ENCODE peak calls at places on chromosomes 13 and 19, in six cellular contexts. P, W, D, G, M and T are unnamed samples. For H3K27me3, the result is how much of the 10 kb centered on the place peaks cover.

GRCh38 chr19:51760811-51761356 is at the start of gene FPR2:
- DNase-seq in P (no peak), W (no peak), D (no peak), G (no peak), M (no peak), T (no peak)

GRCh38 chr19:17021793-17022590 is 4.6 kb downstream of the CPAMD8 start:
- DNase-seq in P (no peak), W (peak), D (no peak), G (no peak), M (no peak), T (no peak)

GRCh38 chr13:112984954-112985802 is 16.2 kb downstream of the MCF2L start:
- DNase-seq in P (no peak), W (no peak), D (peak), G (no peak), M (no peak), T (peak)

GRCh38 chr13:99196466-99197256 is 4.0 kb upstream of the UBAC2 start:
- DNase-seq in P (no peak), W (no peak), D (peak), G (no peak), M (no peak), T (no peak)

GRCh38 chr13:73146705-73147104 is 87.9 kb downstream of the KLF5 start:
- DNase-seq in P (no peak), W (no peak), D (no peak), G (no peak), M (no peak), T (no peak)

GRCh38 chr19:51372649-51373504 is at the start of gene NKG7:
- DNase-seq in P (no peak), W (no peak), D (no peak), G (no peak), M (no peak), T (no peak)

GRCh38 chr19:13781547-13781946 is 7.3 kb downstream of the C19orf53 start:
- DNase-seq in P (peak), W (peak), D (peak), G (peak), M (peak), T (no peak)

GRCh38 chr13:25380082-25380481 is 8.3 kb downstream of the ATP8A2 start:
- DNase-seq in P (no peak), W (no peak), D (no peak), G (no peak), M (no peak), T (no peak)

GRCh38 chr13:34469212-34469983 is 472.7 kb upstream of the NBEA start:
- DNase-seq in P (peak), W (no peak), D (no peak), G (no peak), M (no peak), T (no peak)

GRCh38 chr19:47284324-47284899 is 9.7 kb downstream of the INAFM1 start:
- DNase-seq in P (peak), W (no peak), D (peak), G (peak), M (peak), T (no peak)

GRCh38 chr19:34173145-34173956 is 1.0 kb downstream of the LSM14A start:
- DNase-seq in P (peak), W (no peak), D (peak), G (peak), M (peak), T (no peak)

GRCh38 chr19:49430172-49430677 is 5.0 kb downstream of the GFY start:
- DNase-seq in P (no peak), W (no peak), D (no peak), G (no peak), M (no peak), T (peak)

GRCh38 chr19:47485210-47485609 is 1.2 kb upstream of the KPTN start:
- DNase-seq in P (no peak), W (no peak), D (no peak), G (no peak), M (no peak), T (no peak)

GRCh38 chr13:111371211-111371610 is 50.8 kb downstream of the TEX29 start:
- DNase-seq in P (peak), W (no peak), D (no peak), G (no peak), M (no peak), T (no peak)

GRCh38 chr13:111371720-111372119 is 51.3 kb downstream of the TEX29 start:
- DNase-seq in P (no peak), W (no peak), D (no peak), G (no peak), M (no peak), T (no peak)

GRCh38 chr13:111372651-111373425 is 52.4 kb downstream of the TEX29 start:
- DNase-seq in P (no peak), W (no peak), D (no peak), G (no peak), M (no peak), T (no peak)

GRCh38 chr13:111370147-111370546 is 49.7 kb downstream of the TEX29 start:
- DNase-seq in P (no peak), W (no peak), D (no peak), G (no peak), M (no peak), T (no peak)

GRCh38 chr13:111370570-111371150 is 50.2 kb downstream of the TEX29 start:
- DNase-seq in P (no peak), W (no peak), D (no peak), G (no peak), M (no peak), T (no peak)
- H3K27me3 ChIP-seq in P (under half), W (under half), D (under half), G (under half), M (under half), T (under half)

GRCh38 chr19:4780860-4781259 is 10.7 kb upstream of the FEM1A start:
- DNase-seq in P (no peak), W (no peak), D (no peak), G (no peak), M (no peak), T (no peak)
- H3K27me3 ChIP-seq in P (under half), W (under half), D (under half), G (under half), M (under half), T (under half)

GRCh38 chr13:111114362-111115050 is 604 bp upstream of the ARHGEF7 start:
- DNase-seq in P (peak), W (peak), D (no peak), G (peak), M (peak), T (no peak)

GRCh38 chr13:111115051-111115840 is at the start of gene ARHGEF7:
- DNase-seq in P (no peak), W (no peak), D (no peak), G (no peak), M (peak), T (no peak)

GRCh38 chr13:111110054-111110453 is 5.1 kb upstream of the ARHGEF7 start:
- DNase-seq in P (no peak), W (no peak), D (no peak), G (no peak), M (no peak), T (no peak)

GRCh38 chr13:111111376-111111937 is 3.7 kb upstream of the ARHGEF7 start:
- DNase-seq in P (no peak), W (no peak), D (no peak), G (no peak), M (no peak), T (no peak)

GRCh38 chr13:111112196-111112595 is 2.9 kb upstream of the ARHGEF7 start:
- DNase-seq in P (no peak), W (no peak), D (no peak), G (no peak), M (no peak), T (no peak)
- H3K27me3 ChIP-seq in P (under half), W (under half), D (under half), G (under half), M (under half), T (half or more)

GRCh38 chr19:7734220-7735203 is 2.6 kb upstream of the CLEC4G start:
- DNase-seq in P (peak), W (no peak), D (no peak), G (no peak), M (no peak), T (no peak)
- H3K27me3 ChIP-seq in P (under half), W (under half), D (under half), G (under half), M (under half), T (under half)

GRCh38 chr13:29959086-29959485 is 108.7 kb upstream of the UBL3 start:
- DNase-seq in P (no peak), W (no peak), D (no peak), G (no peak), M (no peak), T (no peak)

GRCh38 chr13:29958476-29958875 is 108.1 kb upstream of the UBL3 start:
- DNase-seq in P (no peak), W (no peak), D (no peak), G (no peak), M (no peak), T (no peak)

GRCh38 chr13:29954082-29955043 is 103.9 kb upstream of the UBL3 start:
- DNase-seq in P (no peak), W (no peak), D (no peak), G (no peak), M (no peak), T (no peak)

GRCh38 chr13:29955137-29955650 is 104.8 kb upstream of the UBL3 start:
- DNase-seq in P (no peak), W (no peak), D (no peak), G (no peak), M (no peak), T (no peak)

GRCh38 chr13:29956771-29957170 is 106.4 kb upstream of the UBL3 start:
- DNase-seq in P (no peak), W (no peak), D (no peak), G (no peak), M (no peak), T (no peak)
- H3K27me3 ChIP-seq in P (under half), W (under half), D (under half), G (under half), M (under half), T (under half)

GRCh38 chr13:111549464-111549863 is 229.0 kb downstream of the TEX29 start:
- DNase-seq in P (no peak), W (no peak), D (no peak), G (no peak), M (no peak), T (no peak)
- H3K27me3 ChIP-seq in P (under half), W (under half), D (under half), G (under half), M (under half), T (under half)

GRCh38 chr19:41917676-41918075 is 10.6 kb downstream of the ERFL start:
- DNase-seq in P (no peak), W (no peak), D (no peak), G (no peak), M (no peak), T (no peak)

GRCh38 chr19:41914191-41914834 is 13.9 kb downstream of the ERFL start:
- DNase-seq in P (no peak), W (no peak), D (no peak), G (no peak), M (no peak), T (no peak)

GRCh38 chr19:41915248-41916032 is 12.8 kb downstream of the ERFL start:
- DNase-seq in P (no peak), W (no peak), D (no peak), G (no peak), M (no peak), T (peak)

GRCh38 chr19:41914906-41915247 is 13.4 kb downstream of the ERFL start:
- DNase-seq in P (no peak), W (no peak), D (no peak), G (no peak), M (no peak), T (no peak)

DNA sequence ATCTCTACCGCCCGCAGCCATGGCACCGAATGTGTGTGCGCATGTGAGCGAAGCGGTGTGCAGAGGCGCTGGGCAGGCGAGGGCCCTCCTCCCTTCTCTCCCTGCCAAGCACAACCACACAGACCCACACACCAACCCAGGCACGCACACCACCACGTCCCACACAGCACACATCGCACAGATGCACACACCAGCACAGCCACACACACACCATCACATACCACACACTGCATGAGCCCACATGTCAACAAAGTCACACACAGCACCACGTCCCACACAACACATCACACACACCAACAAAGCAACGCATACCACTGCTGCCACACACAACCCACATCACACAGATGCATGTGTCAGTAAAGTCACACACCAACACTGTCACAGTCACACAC is 12.2 kb downstream of the ERFL start:
- DNase-seq in P (no peak), W (no peak), D (no peak), G (no peak), M (no peak), T (no peak)
- H3K27me3 ChIP-seq in P (half or more), W (under half), D (under half), G (under half), M (half or more), T (half or more)

DNA sequence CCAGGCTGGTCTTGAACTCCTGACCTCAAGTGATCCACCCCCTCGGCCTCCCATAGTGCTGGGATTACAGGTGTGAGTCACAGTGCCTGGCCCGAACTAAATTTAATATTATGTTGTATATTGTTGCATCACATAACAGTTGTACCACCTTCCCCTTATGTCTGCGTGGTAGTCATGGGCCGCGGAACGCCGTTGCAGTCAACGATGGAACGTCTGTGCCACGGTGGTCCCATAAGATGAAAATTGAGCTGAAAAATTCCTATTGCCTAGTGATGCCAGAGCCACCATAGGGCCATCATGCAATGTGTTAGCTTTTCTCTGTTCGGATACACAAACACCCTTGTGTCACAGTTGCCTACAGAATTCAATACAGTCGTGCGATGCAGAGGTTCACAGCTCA is 236.1 kb downstream of the TEX29 start:
- DNase-seq in P (no peak), W (no peak), D (no peak), G (no peak), M (no peak), T (no peak)
- H3K27me3 ChIP-seq in P (under half), W (under half), D (under half), G (under half), M (under half), T (under half)

DNA sequence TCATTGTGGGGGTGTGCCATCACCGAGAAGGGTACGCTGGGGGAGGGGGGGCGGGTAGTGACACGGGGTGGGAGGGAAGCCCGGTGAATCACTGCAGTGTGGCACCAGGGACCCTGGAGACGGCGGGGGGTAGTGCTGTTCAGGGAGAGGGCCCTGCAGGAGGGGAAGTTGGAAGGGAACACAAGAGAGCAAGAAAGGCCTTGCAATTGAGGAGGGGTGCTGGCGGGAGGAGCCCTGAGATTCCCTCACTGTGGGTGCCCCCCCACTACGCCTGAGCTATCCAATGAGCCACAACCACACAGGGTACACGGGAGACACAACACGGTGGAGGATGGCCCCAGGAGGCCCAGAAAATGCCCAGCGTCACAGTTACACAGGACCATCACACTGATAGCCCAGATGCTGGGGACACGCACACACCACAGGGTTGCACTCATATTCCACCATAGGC is 516 bp upstream of the ATP1A3 start:
- DNase-seq in P (no peak), W (no peak), D (no peak), G (no peak), M (no peak), T (no peak)
- H3K27me3 ChIP-seq in P (under half), W (under half), D (under half), G (under half), M (half or more), T (under half)